ENCODE peak calls at places on chromosomes 13 and 19, in seven cellular contexts. One of them, this sample, is unnamed.

GRCh38 chr19:48614436-48615144 is at the start of gene FAM83E:
- DNase-seq in tibial artery: no peak
- DNase-seq in CD8-positive, alpha-beta T cell: no peak
- DNase-seq in AG04449: no peak
- DNase-seq in uterus: no peak
- DNase-seq in trophoblast cell: peak; percentile 53
- DNase-seq in dorsolateral prefrontal cortex: no peak
- DNase-seq in this sample: no peak

GRCh38 chr13:101709952-101710351 is 257.5 kb downstream of the ITGBL1 start:
- DNase-seq in tibial artery: no peak
- DNase-seq in CD8-positive, alpha-beta T cell: no peak
- DNase-seq in AG04449: no peak
- DNase-seq in uterus: no peak
- DNase-seq in trophoblast cell: no peak
- DNase-seq in dorsolateral prefrontal cortex: no peak
- DNase-seq in this sample: no peak

GRCh38 chr19:51600940-51601575 is 29.1 kb downstream of the SIGLEC5 start:
- DNase-seq in tibial artery: no peak
- DNase-seq in CD8-positive, alpha-beta T cell: no peak
- DNase-seq in AG04449: no peak
- DNase-seq in uterus: no peak
- DNase-seq in trophoblast cell: no peak
- DNase-seq in dorsolateral prefrontal cortex: no peak
- DNase-seq in this sample: no peak

GRCh38 chr13:112744306-112745021 is 54.6 kb downstream of the ATP11A start:
- DNase-seq in tibial artery: no peak
- DNase-seq in CD8-positive, alpha-beta T cell: no peak
- DNase-seq in AG04449: no peak
- DNase-seq in uterus: no peak
- DNase-seq in trophoblast cell: peak; percentile 74
- DNase-seq in dorsolateral prefrontal cortex: no peak
- DNase-seq in this sample: no peak

GRCh38 chr19:50792852-50793250 is 2.6 kb downstream of the ACP4 start:
- DNase-seq in tibial artery: no peak
- DNase-seq in CD8-positive, alpha-beta T cell: no peak
- DNase-seq in AG04449: no peak
- DNase-seq in uterus: no peak
- DNase-seq in trophoblast cell: no peak
- DNase-seq in dorsolateral prefrontal cortex: no peak
- DNase-seq in this sample: no peak

GRCh38 chr13:99322297-99323103 is 15.3 kb upstream of the GPR183 start:
- DNase-seq in tibial artery: no peak
- DNase-seq in CD8-positive, alpha-beta T cell: peak; percentile 42
- DNase-seq in AG04449: peak; percentile 59
- DNase-seq in uterus: no peak
- DNase-seq in trophoblast cell: peak; percentile 26
- DNase-seq in dorsolateral prefrontal cortex: no peak
- DNase-seq in this sample: peak; percentile 33

GRCh38 chr19:12610540-12611360 is at the start of the genes ZNF490 and ZNF791:
- DNase-seq in tibial artery: peak; percentile 100
- DNase-seq in CD8-positive, alpha-beta T cell: peak; percentile 98
- DNase-seq in AG04449: peak; percentile 73
- DNase-seq in uterus: peak; percentile 98
- DNase-seq in trophoblast cell: peak; percentile 99
- DNase-seq in dorsolateral prefrontal cortex: peak; percentile 98
- DNase-seq in this sample: peak; percentile 95

GRCh38 chr19:42290523-42291436 is 11.2 kb upstream of the PRR19 start:
- DNase-seq in tibial artery: no peak
- DNase-seq in CD8-positive, alpha-beta T cell: peak; percentile 79
- DNase-seq in AG04449: no peak
- DNase-seq in uterus: peak; percentile 28
- DNase-seq in trophoblast cell: peak; percentile 34
- DNase-seq in dorsolateral prefrontal cortex: no peak
- DNase-seq in this sample: peak; percentile 53

GRCh38 chr19:4023600-4024398 is 16.3 kb downstream of the PIAS4 start:
- DNase-seq in tibial artery: no peak
- DNase-seq in CD8-positive, alpha-beta T cell: no peak
- DNase-seq in AG04449: no peak
- DNase-seq in uterus: no peak
- DNase-seq in trophoblast cell: no peak
- DNase-seq in dorsolateral prefrontal cortex: no peak
- DNase-seq in this sample: no peak

GRCh38 chr13:99176309-99177276 is 24.1 kb upstream of the UBAC2 start:
- DNase-seq in tibial artery: peak; percentile 52
- DNase-seq in CD8-positive, alpha-beta T cell: peak; percentile 74
- DNase-seq in AG04449: no peak
- DNase-seq in uterus: peak; percentile 69
- DNase-seq in trophoblast cell: peak; percentile 91
- DNase-seq in dorsolateral prefrontal cortex: peak; percentile 80
- DNase-seq in this sample: peak; percentile 56

GRCh38 chr19:21256722-21257121 is 72.5 kb downstream of the ZNF708 start:
- DNase-seq in tibial artery: no peak
- DNase-seq in CD8-positive, alpha-beta T cell: no peak
- DNase-seq in AG04449: no peak
- DNase-seq in uterus: no peak
- DNase-seq in trophoblast cell: peak; percentile 73
- DNase-seq in dorsolateral prefrontal cortex: no peak
- DNase-seq in this sample: no peak

GRCh38 chr13:112184261-112184660 is 117.3 kb downstream of the SOX1 start:
- DNase-seq in tibial artery: no peak
- DNase-seq in CD8-positive, alpha-beta T cell: no peak
- DNase-seq in AG04449: no peak
- DNase-seq in uterus: no peak
- DNase-seq in trophoblast cell: no peak
- DNase-seq in dorsolateral prefrontal cortex: no peak
- DNase-seq in this sample: no peak

GRCh38 chr19:52635786-52636570 is 2.2 kb downstream of the ZNF83 start:
- DNase-seq in tibial artery: no peak
- DNase-seq in CD8-positive, alpha-beta T cell: no peak
- DNase-seq in AG04449: no peak
- DNase-seq in uterus: no peak
- DNase-seq in trophoblast cell: no peak
- DNase-seq in dorsolateral prefrontal cortex: no peak
- DNase-seq in this sample: no peak

GRCh38 chr19:52640916-52641315 is 2.8 kb upstream of the ZNF83 start:
- DNase-seq in tibial artery: no peak
- DNase-seq in CD8-positive, alpha-beta T cell: no peak
- DNase-seq in AG04449: no peak
- DNase-seq in uterus: no peak
- DNase-seq in trophoblast cell: peak; percentile 33
- DNase-seq in dorsolateral prefrontal cortex: no peak
- DNase-seq in this sample: no peak

GRCh38 chr19:52637718-52638585 is at the start of gene ZNF83:
- DNase-seq in tibial artery: peak; percentile 99
- DNase-seq in CD8-positive, alpha-beta T cell: peak; percentile 95
- DNase-seq in AG04449: peak; percentile 59
- DNase-seq in uterus: peak; percentile 95
- DNase-seq in trophoblast cell: peak; percentile 98
- DNase-seq in dorsolateral prefrontal cortex: peak; percentile 86
- DNase-seq in this sample: peak; percentile 95

DNA sequence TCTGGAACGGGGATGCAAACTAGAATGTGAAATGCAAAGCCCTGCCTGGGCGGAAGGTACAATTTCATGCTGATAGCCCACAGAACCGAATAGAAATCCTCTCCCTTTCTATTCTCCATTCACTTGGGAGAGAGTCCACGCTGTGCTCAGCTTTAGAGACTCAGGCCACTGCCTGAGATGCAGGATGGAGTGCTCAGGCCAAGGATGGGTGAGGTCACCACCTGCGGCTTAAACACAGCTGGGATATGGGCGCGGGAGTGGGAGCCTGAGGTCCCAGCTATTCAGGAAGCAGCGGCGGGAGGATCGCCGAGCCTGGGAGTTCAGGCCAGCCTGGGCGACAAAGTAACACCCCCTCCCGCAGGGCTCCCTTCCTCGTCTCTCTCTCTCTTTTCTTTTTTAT is 446 bp upstream of the ZNF83 start:
- DNase-seq in tibial artery: peak; percentile 20
- DNase-seq in CD8-positive, alpha-beta T cell: no peak
- DNase-seq in AG04449: no peak
- DNase-seq in uterus: no peak
- DNase-seq in trophoblast cell: peak; percentile 77
- DNase-seq in dorsolateral prefrontal cortex: peak; percentile 44
- DNase-seq in this sample: no peak
- H3K4me3 ChIP-seq in tibial artery: peak overlapping the region; percentile 67
- H3K4me3 ChIP-seq in CD8-positive, alpha-beta T cell: peak overlapping the region; percentile 68
- H3K4me3 ChIP-seq in AG04449: peak overlapping the region; percentile 58
- H3K4me3 ChIP-seq in uterus: peak overlapping the region; percentile 68
- H3K4me3 ChIP-seq in trophoblast cell: peak overlapping the region; percentile 27
- H3K4me3 ChIP-seq in dorsolateral prefrontal cortex: peak overlapping the region; percentile 82
- H3K4me3 ChIP-seq in this sample: peak overlapping the region; percentile 93

GRCh38 chr13:26881154-26881553 is 120.6 kb upstream of the GPR12 start:
- DNase-seq in tibial artery: no peak
- DNase-seq in CD8-positive, alpha-beta T cell: no peak
- DNase-seq in AG04449: peak; percentile 10
- DNase-seq in uterus: no peak
- DNase-seq in trophoblast cell: peak; percentile 16
- DNase-seq in dorsolateral prefrontal cortex: no peak
- DNase-seq in this sample: no peak
- H3K4me3 ChIP-seq in tibial artery: no peak overlapping the region
- H3K4me3 ChIP-seq in CD8-positive, alpha-beta T cell: no peak overlapping the region
- H3K4me3 ChIP-seq in AG04449: no peak overlapping the region
- H3K4me3 ChIP-seq in uterus: no peak overlapping the region
- H3K4me3 ChIP-seq in trophoblast cell: no peak overlapping the region
- H3K4me3 ChIP-seq in dorsolateral prefrontal cortex: peak overlapping the region; percentile 43
- H3K4me3 ChIP-seq in this sample: no peak overlapping the region

DNA sequence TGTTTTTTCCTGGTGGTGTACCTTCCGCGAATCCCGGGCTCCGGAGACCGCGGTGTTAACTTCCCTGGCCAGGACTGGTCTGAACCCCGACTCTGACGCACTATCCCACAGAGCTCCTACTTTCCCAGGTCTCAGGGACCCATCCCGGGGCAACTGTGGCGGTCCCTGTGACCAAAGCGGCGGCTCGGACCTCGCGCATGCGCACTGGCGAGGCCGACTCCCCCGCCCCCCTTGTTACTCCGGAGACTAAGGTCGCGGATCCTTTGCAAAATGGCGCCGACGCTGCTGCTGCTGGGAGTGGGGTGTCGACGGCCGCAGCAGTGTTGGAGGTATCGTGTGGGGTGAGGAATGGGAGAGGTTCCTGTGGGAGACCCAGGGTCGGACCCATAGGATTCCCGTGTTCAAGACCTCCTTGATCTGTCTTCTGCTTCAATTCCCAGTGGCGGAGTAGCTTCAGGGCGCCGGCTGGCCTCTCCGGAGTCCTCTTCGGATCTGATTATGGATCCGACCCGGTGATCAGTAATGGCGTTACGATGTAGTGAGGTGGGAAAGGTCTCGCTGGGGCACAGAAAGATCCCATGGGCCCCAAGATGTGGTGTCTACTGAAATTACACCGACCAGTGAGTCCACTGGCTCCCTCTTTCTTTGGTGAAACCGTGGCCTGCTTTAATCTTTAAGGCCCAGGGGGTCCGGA is 66.6 kb upstream of the ZNF527 start:
- DNase-seq in tibial artery: no peak
- DNase-seq in CD8-positive, alpha-beta T cell: no peak
- DNase-seq in AG04449: no peak
- DNase-seq in uterus: peak; percentile 49
- DNase-seq in trophoblast cell: peak; percentile 18
- DNase-seq in dorsolateral prefrontal cortex: peak; percentile 70
- DNase-seq in this sample: no peak
- H3K4me3 ChIP-seq in tibial artery: peak overlapping the region; percentile 43
- H3K4me3 ChIP-seq in CD8-positive, alpha-beta T cell: no peak overlapping the region
- H3K4me3 ChIP-seq in AG04449: no peak overlapping the region
- H3K4me3 ChIP-seq in uterus: peak overlapping the region; percentile 23
- H3K4me3 ChIP-seq in trophoblast cell: peak overlapping the region; percentile 68
- H3K4me3 ChIP-seq in dorsolateral prefrontal cortex: peak overlapping the region; percentile 67
- H3K4me3 ChIP-seq in this sample: no peak overlapping the region

DNA sequence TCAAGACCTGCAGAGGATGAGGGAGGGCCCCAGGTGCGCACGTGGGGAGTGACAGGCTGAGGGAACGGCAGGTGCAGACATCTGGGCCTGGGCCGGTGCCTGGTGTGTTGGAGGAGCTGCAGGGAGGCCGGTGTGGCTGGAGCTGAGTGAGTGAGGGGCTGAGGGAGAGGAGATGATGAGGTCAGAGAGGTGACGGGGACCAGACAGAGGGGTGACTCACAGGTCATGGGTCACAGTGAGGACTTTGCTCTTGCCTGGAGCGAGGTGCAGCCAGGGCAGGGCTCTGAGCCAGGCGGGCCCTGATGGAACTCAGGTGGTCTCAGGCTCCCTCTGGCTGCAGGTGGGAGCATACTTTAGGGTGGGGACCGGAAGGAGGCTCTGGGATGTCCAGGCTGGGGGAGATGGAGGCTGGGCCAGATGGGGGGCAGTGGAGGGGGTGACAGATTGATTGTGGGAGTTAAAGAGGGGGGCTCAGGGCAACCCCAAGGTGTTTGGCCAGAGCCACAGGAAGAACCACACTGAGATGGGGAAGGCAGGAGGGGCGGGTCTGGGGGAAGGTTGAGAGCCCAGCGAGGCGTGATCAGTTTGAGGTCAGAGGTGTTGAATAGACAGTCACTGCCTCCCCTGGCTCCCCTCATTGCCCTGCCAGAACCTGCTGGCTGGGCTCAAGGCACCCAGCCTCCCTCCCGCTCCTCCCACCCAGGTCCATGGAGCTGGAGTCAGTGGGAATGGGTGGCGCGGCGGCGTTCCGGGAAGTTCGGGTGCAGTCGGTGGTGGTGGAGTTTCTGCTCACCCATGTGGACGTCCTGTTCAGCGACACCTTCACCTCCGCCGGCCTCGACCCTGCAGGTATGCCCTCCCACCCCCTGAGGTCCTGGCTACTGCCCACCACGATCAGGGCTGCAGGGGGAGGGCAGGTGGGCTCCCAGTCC is 8.4 kb downstream of the ARHGAP33 start:
- DNase-seq in tibial artery: no peak
- DNase-seq in CD8-positive, alpha-beta T cell: no peak
- DNase-seq in AG04449: no peak
- DNase-seq in uterus: no peak
- DNase-seq in trophoblast cell: no peak
- DNase-seq in dorsolateral prefrontal cortex: no peak
- DNase-seq in this sample: no peak
- H3K4me3 ChIP-seq in tibial artery: no peak overlapping the region
- H3K4me3 ChIP-seq in CD8-positive, alpha-beta T cell: no peak overlapping the region
- H3K4me3 ChIP-seq in AG04449: no peak overlapping the region
- H3K4me3 ChIP-seq in uterus: no peak overlapping the region
- H3K4me3 ChIP-seq in trophoblast cell: no peak overlapping the region
- H3K4me3 ChIP-seq in dorsolateral prefrontal cortex: no peak overlapping the region
- H3K4me3 ChIP-seq in this sample: no peak overlapping the region

GRCh38 chr13:79281335-79281734 is 124.7 kb downstream of the RBM26 start:
- DNase-seq in tibial artery: no peak
- DNase-seq in CD8-positive, alpha-beta T cell: no peak
- DNase-seq in AG04449: no peak
- DNase-seq in uterus: no peak
- DNase-seq in trophoblast cell: no peak
- DNase-seq in dorsolateral prefrontal cortex: no peak
- DNase-seq in this sample: no peak

GRCh38 chr13:79282508-79282907 is 123.5 kb downstream of the RBM26 start:
- DNase-seq in tibial artery: no peak
- DNase-seq in CD8-positive, alpha-beta T cell: no peak
- DNase-seq in AG04449: no peak
- DNase-seq in uterus: no peak
- DNase-seq in trophoblast cell: peak; percentile 68
- DNase-seq in dorsolateral prefrontal cortex: no peak
- DNase-seq in this sample: no peak

GRCh38 chr13:79283742-79284141 is 122.3 kb downstream of the RBM26 start:
- DNase-seq in tibial artery: no peak
- DNase-seq in CD8-positive, alpha-beta T cell: no peak
- DNase-seq in AG04449: no peak
- DNase-seq in uterus: no peak
- DNase-seq in trophoblast cell: no peak
- DNase-seq in dorsolateral prefrontal cortex: no peak
- DNase-seq in this sample: no peak

GRCh38 chr13:79285159-79285558 is 120.9 kb downstream of the RBM26 start:
- DNase-seq in tibial artery: no peak
- DNase-seq in CD8-positive, alpha-beta T cell: no peak
- DNase-seq in AG04449: no peak
- DNase-seq in uterus: no peak
- DNase-seq in trophoblast cell: no peak
- DNase-seq in dorsolateral prefrontal cortex: no peak
- DNase-seq in this sample: no peak

GRCh38 chr13:79282976-79283375 is 123.1 kb downstream of the RBM26 start:
- DNase-seq in tibial artery: no peak
- DNase-seq in CD8-positive, alpha-beta T cell: no peak
- DNase-seq in AG04449: no peak
- DNase-seq in uterus: no peak
- DNase-seq in trophoblast cell: peak; percentile 20
- DNase-seq in dorsolateral prefrontal cortex: no peak
- DNase-seq in this sample: no peak
- H3K4me3 ChIP-seq in tibial artery: no peak overlapping the region
- H3K4me3 ChIP-seq in CD8-positive, alpha-beta T cell: no peak overlapping the region
- H3K4me3 ChIP-seq in AG04449: no peak overlapping the region
- H3K4me3 ChIP-seq in uterus: no peak overlapping the region
- H3K4me3 ChIP-seq in trophoblast cell: no peak overlapping the region
- H3K4me3 ChIP-seq in dorsolateral prefrontal cortex: no peak overlapping the region
- H3K4me3 ChIP-seq in this sample: no peak overlapping the region